ENCODE peak calls at places on chromosomes 6 and 20, in nine cellular contexts. R is cardiac muscle cell, Y is HCT116, E is tibial nerve, V is GM23248, U is caudate nucleus, P is neural progenitor cell, N is suprapubic skin, M is adrenal gland. W is an unnamed sample.

GRCh38 chr6:3389390-3390167 is 67.3 kb downstream of the SLC22A23 start:
- DNase-seq in R (peak), Y (no peak), E (peak), V (peak), U (peak), P (no peak), N (peak), M (no peak), W (no peak)

GRCh38 chr6:134379086-134379485 is 61.2 kb upstream of the SGK1 start:
- DNase-seq in R (no peak), Y (peak), E (no peak), V (no peak), U (no peak), P (no peak), N (no peak), M (no peak), W (peak)

GRCh38 chr6:136990754-136991153 is 54.0 kb downstream of the IL20RA start:
- DNase-seq in R (no peak), Y (no peak), E (no peak), V (no peak), U (no peak), P (peak), N (no peak), M (no peak), W (no peak)

GRCh38 chr6:149317656-149318571 is at the start of gene TAB2:
- DNase-seq in R (peak), Y (no peak), E (peak), V (peak), U (peak), P (no peak), N (peak), M (peak), W (peak)

GRCh38 chr6:49776444-49776843 is 10.6 kb downstream of the PGK2 start:
- DNase-seq in R (no peak), Y (no peak), E (no peak), V (no peak), U (no peak), P (no peak), N (no peak), M (no peak), W (no peak)

GRCh38 chr6:25175216-25175615 is 104.0 kb upstream of the CARMIL1 start:
- DNase-seq in R (peak), Y (no peak), E (no peak), V (no peak), U (no peak), P (no peak), N (no peak), M (no peak), W (no peak)

GRCh38 chr20:63626424-63627128 is at the start of gene GMEB2:
- DNase-seq in R (no peak), Y (peak), E (peak), V (no peak), U (peak), P (no peak), N (peak), M (peak), W (peak)

GRCh38 chr20:5376228-5376627 is 59.5 kb upstream of the PROKR2 start:
- DNase-seq in R (no peak), Y (no peak), E (no peak), V (no peak), U (no peak), P (no peak), N (no peak), M (no peak), W (no peak)

GRCh38 chr20:5718896-5719595 is 31.2 kb upstream of the SHLD1 start:
- DNase-seq in R (no peak), Y (no peak), E (no peak), V (no peak), U (no peak), P (no peak), N (no peak), M (peak), W (no peak)

GRCh38 chr6:4931530-4932505 is 72.0 kb downstream of the RPP40 start:
- DNase-seq in R (peak), Y (no peak), E (no peak), V (peak), U (no peak), P (peak), N (no peak), M (no peak), W (no peak)

GRCh38 chr6:686528-686927 is 6.4 kb downstream of the EXOC2 start:
- DNase-seq in R (peak), Y (no peak), E (no peak), V (no peak), U (no peak), P (peak), N (no peak), M (no peak), W (no peak)

GRCh38 chr6:7086488-7086887 is 21.3 kb upstream of the RREB1 start:
- DNase-seq in R (peak), Y (no peak), E (peak), V (peak), U (no peak), P (no peak), N (no peak), M (no peak), W (peak)

GRCh38 chr20:5990946-5991345 is 40.5 kb downstream of the MCM8 start:
- DNase-seq in R (no peak), Y (no peak), E (no peak), V (no peak), U (no peak), P (no peak), N (no peak), M (no peak), W (no peak)

GRCh38 chr6:140346461-140346860 is 972.0 kb upstream of the CITED2 start:
- DNase-seq in R (peak), Y (no peak), E (no peak), V (peak), U (no peak), P (no peak), N (no peak), M (no peak), W (no peak)

GRCh38 chr6:84516151-84516550 is 248.2 kb downstream of the TBX18 start:
- DNase-seq in R (no peak), Y (no peak), E (no peak), V (no peak), U (no peak), P (no peak), N (no peak), M (no peak), W (no peak)

GRCh38 chr20:2874456-2874855 is 1.2 kb downstream of the PTPRA start:
- DNase-seq in R (peak), Y (no peak), E (no peak), V (peak), U (no peak), P (peak), N (no peak), M (no peak), W (no peak)

GRCh38 chr6:118387921-118388701 is 160.0 kb upstream of the PLN start:
- DNase-seq in R (peak), Y (peak), E (no peak), V (peak), U (no peak), P (no peak), N (no peak), M (no peak), W (no peak)

GRCh38 chr6:76683985-76684384 is 611.5 kb upstream of the IMPG1 start:
- DNase-seq in R (no peak), Y (no peak), E (no peak), V (no peak), U (no peak), P (no peak), N (no peak), M (no peak), W (no peak)

GRCh38 chr6:159935065-159935464 is 33.8 kb upstream of the IGF2R start:
- DNase-seq in R (peak), Y (no peak), E (no peak), V (peak), U (no peak), P (no peak), N (no peak), M (no peak), W (no peak)

GRCh38 chr6:31202259-31203166 is 32.0 kb upstream of the POU5F1 start:
- DNase-seq in R (no peak), Y (no peak), E (no peak), V (no peak), U (no peak), P (no peak), N (no peak), M (no peak), W (no peak)

GRCh38 chr6:55964136-55964535 is 88.7 kb upstream of the BMP5 start:
- DNase-seq in R (no peak), Y (no peak), E (no peak), V (no peak), U (no peak), P (no peak), N (no peak), M (no peak), W (no peak)

GRCh38 chr6:134422426-134423231 is 104.7 kb upstream of the SGK1 start:
- DNase-seq in R (peak), Y (peak), E (no peak), V (peak), U (no peak), P (no peak), N (no peak), M (no peak), W (no peak)

GRCh38 chr6:20868397-20869185 is 334.3 kb downstream of the CDKAL1 start:
- DNase-seq in R (no peak), Y (no peak), E (no peak), V (no peak), U (no peak), P (peak), N (no peak), M (no peak), W (no peak)

GRCh38 chr6:169251371-169251802 is 2.3 kb downstream of the THBS2 start:
- DNase-seq in R (no peak), Y (no peak), E (no peak), V (peak), U (no peak), P (no peak), N (peak), M (no peak), W (no peak)

GRCh38 chr6:15308445-15309213 is 62.8 kb downstream of the JARID2 start:
- DNase-seq in R (no peak), Y (no peak), E (no peak), V (peak), U (no peak), P (no peak), N (no peak), M (no peak), W (no peak)

GRCh38 chr6:149028767-149029405 is 282.1 kb downstream of the UST start:
- DNase-seq in R (peak), Y (peak), E (peak), V (peak), U (no peak), P (peak), N (no peak), M (peak), W (peak)

GRCh38 chr6:94769197-94769596 is 808.1 kb upstream of the MANEA start:
- DNase-seq in R (no peak), Y (no peak), E (no peak), V (no peak), U (no peak), P (peak), N (no peak), M (no peak), W (no peak)

DNA sequence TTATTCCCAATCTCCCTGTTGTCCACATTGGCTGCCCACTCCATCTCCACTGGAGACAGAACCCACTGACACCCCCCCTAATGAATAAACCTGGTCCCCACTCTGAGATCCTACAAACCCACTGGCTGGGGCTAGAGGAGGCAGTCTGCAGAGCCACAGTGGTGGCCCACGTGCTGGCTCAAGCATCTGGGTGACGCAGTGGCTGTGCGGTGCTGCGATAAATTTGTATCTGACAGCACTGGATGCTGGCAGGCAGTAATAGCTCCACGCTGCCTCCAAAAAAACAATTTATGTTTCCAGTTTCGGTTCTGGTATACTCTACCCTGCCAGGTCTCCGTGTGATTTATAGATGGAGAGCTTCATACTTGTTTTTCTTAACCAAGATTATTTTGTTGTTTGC is 87.1 kb upstream of the SYNDIG1 start:
- DNase-seq in R (no peak), Y (no peak), E (no peak), V (no peak), U (peak), P (no peak), N (no peak), M (no peak), W (no peak)
- H3K27ac ChIP-seq in R (no peak), Y (no peak), E (no peak), V (no peak), U (peak), P (no peak), N (no peak), M (no peak), W (no peak)

DNA sequence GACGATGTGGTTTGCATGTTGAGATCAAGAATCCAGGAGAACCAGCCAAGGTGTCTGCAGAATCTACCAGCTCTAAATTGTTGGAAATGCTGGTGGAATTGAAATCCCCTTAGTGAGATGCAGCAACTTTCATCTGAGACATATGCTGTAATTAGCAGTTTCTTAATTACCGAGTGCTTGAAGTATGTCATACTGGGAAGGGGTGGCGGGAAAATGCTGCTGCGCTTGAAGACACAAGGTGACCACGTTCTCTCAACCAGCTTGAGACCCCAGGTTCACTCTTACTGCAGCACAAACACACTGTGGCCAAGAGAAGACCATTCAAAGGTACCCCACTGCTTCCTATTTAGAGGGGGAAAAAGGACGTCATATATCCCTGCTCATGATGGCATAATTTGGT is 59.0 kb downstream of the PFDN4 start:
- DNase-seq in R (no peak), Y (no peak), E (no peak), V (no peak), U (no peak), P (no peak), N (no peak), M (no peak), W (no peak)
- H3K27ac ChIP-seq in R (no peak), Y (peak), E (no peak), V (no peak), U (no peak), P (no peak), N (peak), M (no peak), W (no peak)

DNA sequence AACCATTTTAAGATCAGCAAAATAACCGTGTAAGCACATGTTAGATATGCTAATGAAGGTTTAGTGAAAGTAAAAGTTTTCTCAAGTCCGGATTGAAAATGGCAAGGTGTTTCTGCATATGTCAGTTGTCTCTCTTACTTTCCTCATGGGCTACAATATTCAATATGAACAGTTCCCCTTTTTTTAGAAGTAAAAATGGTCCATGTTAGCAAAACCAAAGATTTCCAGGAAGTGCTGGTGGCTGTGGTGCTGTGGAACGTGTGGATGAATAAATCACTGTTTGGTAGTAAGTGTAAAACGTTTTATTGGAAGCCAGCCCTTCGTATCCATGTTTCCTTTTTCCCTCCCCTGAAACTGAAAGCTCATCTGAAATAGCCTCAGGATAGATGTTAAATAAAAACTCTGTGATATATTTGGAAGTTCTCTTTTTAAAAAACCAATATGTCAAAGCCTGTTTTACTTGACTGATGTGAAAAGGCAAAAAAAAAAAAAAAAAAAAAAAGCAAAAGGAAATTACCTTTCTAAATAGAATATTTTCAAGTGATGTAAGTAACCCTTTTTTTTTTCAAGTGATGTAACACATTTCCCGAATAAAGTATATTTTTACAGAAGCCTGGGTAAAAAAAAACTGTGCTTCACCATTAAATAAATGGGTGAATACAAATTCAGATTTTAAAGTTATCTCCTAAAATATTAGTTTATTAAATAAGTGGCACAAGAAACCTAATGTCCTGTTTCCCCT is 41.9 kb downstream of the PLEKHG1 start:
- DNase-seq in R (no peak), Y (no peak), E (no peak), V (peak), U (no peak), P (no peak), N (no peak), M (no peak), W (no peak)
- H3K27ac ChIP-seq in R (no peak), Y (no peak), E (peak), V (no peak), U (no peak), P (no peak), N (no peak), M (no peak), W (no peak)

GRCh38 chr6:53951383-53951782 is 156.6 kb downstream of the LRRC1 start:
- DNase-seq in R (no peak), Y (no peak), E (no peak), V (no peak), U (no peak), P (no peak), N (no peak), M (no peak), W (no peak)

GRCh38 chr6:53945765-53946407 is 151.1 kb downstream of the LRRC1 start:
- DNase-seq in R (no peak), Y (no peak), E (no peak), V (no peak), U (no peak), P (no peak), N (no peak), M (no peak), W (no peak)

GRCh38 chr6:53944538-53944937 is 149.7 kb downstream of the LRRC1 start:
- DNase-seq in R (peak), Y (no peak), E (no peak), V (no peak), U (no peak), P (no peak), N (no peak), M (no peak), W (no peak)

GRCh38 chr6:53943410-53943809 is 148.6 kb downstream of the LRRC1 start:
- DNase-seq in R (peak), Y (no peak), E (no peak), V (no peak), U (peak), P (no peak), N (no peak), M (no peak), W (no peak)

DNA sequence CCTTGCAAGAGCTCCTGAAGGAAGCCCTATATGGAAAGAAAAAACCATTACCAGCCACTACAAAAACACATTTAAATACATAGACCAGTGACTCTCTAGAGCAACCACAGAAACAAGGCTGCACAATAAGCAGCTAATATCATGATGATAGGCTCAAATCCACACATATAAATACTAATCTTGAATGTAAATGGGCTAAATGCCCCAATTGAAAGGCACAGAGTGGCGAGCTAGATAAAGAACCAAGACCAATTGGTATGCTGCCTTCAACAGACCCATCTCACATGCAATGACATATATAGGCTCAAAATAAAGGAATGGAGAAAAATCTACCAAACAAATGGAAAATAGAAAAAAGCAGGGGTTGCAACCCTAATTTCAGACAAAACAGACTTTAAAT is 153.0 kb downstream of the LRRC1 start:
- DNase-seq in R (no peak), Y (no peak), E (no peak), V (no peak), U (no peak), P (no peak), N (no peak), M (no peak), W (no peak)
- H3K27ac ChIP-seq in R (no peak), Y (no peak), E (no peak), V (no peak), U (no peak), P (no peak), N (no peak), M (no peak), W (no peak)

DNA sequence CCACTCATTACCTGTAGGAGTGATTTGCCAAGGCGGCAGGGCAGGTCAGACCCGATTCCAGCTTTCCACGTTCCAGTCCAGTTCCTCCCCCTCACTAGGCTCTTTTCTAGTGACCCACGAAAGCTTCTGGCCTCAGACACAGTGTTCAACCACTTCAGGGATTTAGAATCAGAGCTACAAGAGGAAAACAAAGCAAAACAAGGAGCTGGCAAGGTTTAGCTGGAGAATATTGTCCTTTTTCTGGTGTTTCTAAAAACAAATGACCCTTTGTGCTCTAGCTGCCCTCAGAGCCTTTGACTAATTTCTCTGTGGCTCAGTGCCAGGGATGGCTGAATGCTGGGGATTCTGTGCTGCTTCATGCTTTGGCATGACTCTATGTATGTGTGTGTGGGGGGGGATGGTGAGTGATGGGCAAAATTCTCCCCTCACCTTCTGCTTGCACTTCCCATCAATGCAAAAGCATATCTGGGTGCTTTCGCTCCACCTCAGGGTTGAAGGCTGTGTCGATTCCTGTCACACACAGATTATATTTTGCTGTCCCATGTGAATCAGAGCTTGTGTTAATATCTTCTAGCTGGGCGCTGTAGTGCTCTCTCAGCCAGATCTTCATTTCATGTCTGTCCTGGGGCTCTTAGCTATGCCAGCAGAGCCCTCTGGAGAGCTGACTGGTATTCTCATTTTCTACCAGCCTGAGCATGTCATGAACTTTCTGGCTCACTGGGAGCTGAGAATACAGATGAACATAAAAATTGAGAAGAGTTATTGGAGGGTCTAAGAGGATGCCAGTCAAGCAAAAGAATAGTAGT is 19.3 kb upstream of the NEDD9 start:
- DNase-seq in R (peak), Y (no peak), E (peak), V (peak), U (peak), P (no peak), N (no peak), M (peak), W (no peak)
- H3K27ac ChIP-seq in R (no peak), Y (no peak), E (peak), V (no peak), U (peak), P (no peak), N (peak), M (peak), W (peak)

W was measured in lung.